ENCODE peak calls at places on chromosomes 11 and 22, in four cellular contexts. O is MM.1S, V is heart right ventricle, K is thoracic aorta. R is an unnamed sample. For H3K36me3, the result is how much of the 10 kb centered on the place peaks cover.

GRCh38 chr22:29476116-29476515 is 3.9 kb upstream of the NEFH start:
- DNase-seq in O (no peak), V (no peak), K (no peak), R (no peak)

GRCh38 chr11:7573193-7573557 is 59.4 kb downstream of the PPFIBP2 start:
- DNase-seq in O (no peak), V (no peak), K (no peak), R (no peak)

GRCh38 chr22:23062616-23063538 is 7.4 kb upstream of the GNAZ start:
- DNase-seq in O (no peak), V (peak), K (no peak), R (no peak)

GRCh38 chr11:43941257-43941879 is 1.1 kb upstream of the C11orf96 start:
- DNase-seq in O (no peak), V (no peak), K (no peak), R (no peak)

GRCh38 chr11:116840224-116840745 is 2.9 kb upstream of the APOA1 start:
- DNase-seq in O (no peak), V (no peak), K (no peak), R (no peak)

GRCh38 chr11:10764412-10764811 is 13.4 kb downstream of the CTR9 start:
- DNase-seq in O (no peak), V (no peak), K (no peak), R (no peak)

GRCh38 chr11:59030037-59030436 is 56.1 kb upstream of the GLYATL1B start:
- DNase-seq in O (no peak), V (no peak), K (no peak), R (no peak)

GRCh38 chr11:100918551-100919500 is 210.8 kb downstream of the PGR start:
- DNase-seq in O (no peak), V (no peak), K (no peak), R (no peak)

GRCh38 chr11:4459470-4459869 is 10.4 kb downstream of the OR52K2 start:
- DNase-seq in O (no peak), V (no peak), K (no peak), R (no peak)

GRCh38 chr11:33375236-33375635 is 118.1 kb downstream of the HIPK3 start:
- DNase-seq in O (no peak), V (no peak), K (no peak), R (no peak)

GRCh38 chr11:9005087-9005486 is 1.3 kb upstream of the NRIP3 start:
- DNase-seq in O (no peak), V (no peak), K (no peak), R (no peak)

GRCh38 chr11:34492806-34493414 is 20.7 kb downstream of the ELF5 start:
- DNase-seq in O (peak), V (no peak), K (no peak), R (no peak)

GRCh38 chr11:70422692-70423522 is 24.6 kb downstream of the CTTN start:
- DNase-seq in O (no peak), V (no peak), K (no peak), R (no peak)

GRCh38 chr11:72491001-72491400 is 56.7 kb upstream of the CLPB start:
- DNase-seq in O (no peak), V (no peak), K (no peak), R (no peak)

GRCh38 chr11:93072236-93072635 is 102.8 kb downstream of the MTNR1B start:
- DNase-seq in O (no peak), V (no peak), K (no peak), R (no peak)

GRCh38 chr11:125333354-125334077 is 162.5 kb downstream of the FEZ1 start:
- DNase-seq in O (no peak), V (no peak), K (no peak), R (no peak)

GRCh38 chr11:36492724-36493304 is 17.3 kb downstream of the TRAF6 start:
- DNase-seq in O (peak), V (no peak), K (no peak), R (no peak)

GRCh38 chr11:63547076-63547475 is 10.5 kb downstream of the PLAAT4 start:
- DNase-seq in O (no peak), V (no peak), K (no peak), R (no peak)

GRCh38 chr22:33063611-33064010 is 5.4 kb upstream of the SYN3 start:
- DNase-seq in O (no peak), V (no peak), K (no peak), R (no peak)

GRCh38 chr11:66727282-66727882 is 1.6 kb downstream of the SPTBN2 start:
- DNase-seq in O (peak), V (no peak), K (no peak), R (peak)

GRCh38 chr11:115060840-115061239 is 382.5 kb downstream of the NXPE2 start:
- DNase-seq in O (no peak), V (no peak), K (no peak), R (no peak)

GRCh38 chr11:127003260-127003981 is 2.9 kb upstream of the KIRREL3 start:
- DNase-seq in O (peak), V (no peak), K (no peak), R (peak)

GRCh38 chr11:64710418-64711137 is 12.4 kb downstream of the NRXN2 start:
- DNase-seq in O (no peak), V (no peak), K (no peak), R (no peak)

GRCh38 chr11:67494371-67495233 is 10.6 kb downstream of the PITPNM1 start:
- DNase-seq in O (no peak), V (no peak), K (no peak), R (no peak)

GRCh38 chr11:129785383-129786111 is 30.1 kb upstream of the TMEM45B start:
- DNase-seq in O (no peak), V (no peak), K (no peak), R (no peak)

GRCh38 chr11:74650498-74650897 is 58.1 kb downstream of the POLD3 start:
- DNase-seq in O (no peak), V (no peak), K (no peak), R (no peak)

GRCh38 chr11:66289548-66290331 is 797 bp upstream of the YIF1A start:
- DNase-seq in O (peak), V (peak), K (no peak), R (no peak)

GRCh38 chr11:124934862-124935547 is 842 bp downstream of the HEPACAM start:
- DNase-seq in O (no peak), V (no peak), K (no peak), R (no peak)

GRCh38 chr11:125348704-125349635 is 147.1 kb downstream of the FEZ1 start:
- DNase-seq in O (peak), V (peak), K (no peak), R (no peak)

GRCh38 chr11:6755303-6755952 is 16.3 kb downstream of the OR2AG2 start:
- DNase-seq in O (peak), V (no peak), K (no peak), R (no peak)

GRCh38 chr11:36500315-36500721 is 9.8 kb downstream of the TRAF6 start:
- DNase-seq in O (peak), V (no peak), K (peak), R (peak)

GRCh38 chr11:19083166-19083565 is 22.6 kb upstream of the MRGPRX2 start:
- DNase-seq in O (no peak), V (no peak), K (no peak), R (no peak)

GRCh38 chr22:40055143-40055926 is 60.6 kb downstream of the FAM83F start:
- DNase-seq in O (peak), V (no peak), K (no peak), R (peak)

GRCh38 chr22:37806409-37807338 is 1.1 kb upstream of the GCAT start:
- DNase-seq in O (no peak), V (no peak), K (no peak), R (no peak)

DNA sequence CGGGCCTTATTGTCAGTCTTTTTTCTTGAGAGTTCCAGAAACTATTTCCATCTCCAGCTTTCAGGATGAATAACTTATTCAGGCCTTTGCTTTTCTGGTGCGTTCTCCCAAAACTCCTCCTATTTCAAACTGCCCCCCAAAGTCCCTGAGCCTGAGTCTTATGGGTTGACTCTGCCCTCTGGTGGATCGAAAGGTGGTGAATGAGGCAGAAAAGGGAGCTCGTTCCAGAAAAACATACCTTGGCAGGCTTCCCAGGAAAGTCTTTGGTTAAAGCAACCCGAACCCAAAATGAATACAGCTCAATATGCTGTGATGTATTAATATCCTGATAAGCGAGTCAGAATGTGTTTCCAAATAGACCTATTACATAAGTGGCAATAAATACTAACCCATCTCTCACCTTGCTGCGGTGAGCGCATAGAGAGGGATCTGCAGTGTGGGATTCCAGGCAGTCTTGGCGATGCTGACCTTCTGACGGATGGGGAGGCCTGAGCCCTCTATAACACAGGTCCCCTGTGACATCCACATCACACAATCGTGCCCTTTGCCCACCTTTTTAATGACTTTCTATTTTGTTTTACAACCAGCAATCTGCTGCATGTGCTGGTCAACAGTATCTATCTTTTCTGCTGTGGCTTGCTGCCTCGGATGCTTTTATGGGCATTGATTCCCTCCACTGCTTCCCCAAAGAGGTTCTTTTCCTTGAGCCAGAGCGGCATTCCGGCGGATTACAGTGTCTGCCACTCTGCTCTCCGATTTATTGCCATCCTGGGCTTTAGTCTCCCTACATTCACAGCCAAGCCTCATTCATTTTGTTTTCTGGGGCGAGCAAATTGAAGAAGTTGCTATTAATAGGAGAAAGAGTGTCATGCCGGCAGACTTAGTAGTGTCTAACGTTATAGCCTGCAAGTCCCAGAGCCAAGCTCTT is 756.8 kb downstream of the NTM start:
- DNase-seq in O (peak), V (no peak), K (no peak), R (no peak)
- TF ChIP-seq CTCF in O (peak), V (peak), K (peak), R (peak)

GRCh38 chr11:85988780-85989179 is 80.1 kb downstream of the PICALM start:
- DNase-seq in O (no peak), V (no peak), K (no peak), R (no peak)

GRCh38 chr11:85991514-85991913 is 77.4 kb downstream of the PICALM start:
- DNase-seq in O (no peak), V (no peak), K (no peak), R (no peak)
- H3K36me3 ChIP-seq in O (under half), V (under half), K (under half), R (under half)

GRCh38 chr11:133947298-133947905 is 9.4 kb downstream of the IGSF9B start:
- DNase-seq in O (no peak), V (peak), K (no peak), R (peak)
- TF ChIP-seq CTCF in O (no peak), V (peak), K (peak), R (peak)

GRCh38 chr22:31695423-31695822 is 33.4 kb upstream of the PISD start:
- DNase-seq in O (no peak), V (no peak), K (no peak), R (no peak)
- H3K36me3 ChIP-seq in O (under half), V (under half), K (under half), R (under half)

GRCh38 chr11:112289588-112290461 is 29.2 kb upstream of the PLET1 start:
- DNase-seq in O (peak), V (peak), K (peak), R (peak)

GRCh38 chr11:112291191-112291590 is 30.5 kb upstream of the PLET1 start:
- DNase-seq in O (no peak), V (no peak), K (no peak), R (no peak)

GRCh38 chr11:112290462-112290894 is 29.8 kb upstream of the PLET1 start:
- DNase-seq in O (no peak), V (no peak), K (no peak), R (no peak)

GRCh38 chr11:112285918-112286317 is 25.3 kb upstream of the PLET1 start:
- DNase-seq in O (no peak), V (no peak), K (no peak), R (no peak)

GRCh38 chr11:112288021-112288420 is 27.4 kb upstream of the PLET1 start:
- DNase-seq in O (no peak), V (no peak), K (no peak), R (no peak)
- TF ChIP-seq CTCF in O (no peak), V (no peak), K (no peak), R (no peak)

DNA sequence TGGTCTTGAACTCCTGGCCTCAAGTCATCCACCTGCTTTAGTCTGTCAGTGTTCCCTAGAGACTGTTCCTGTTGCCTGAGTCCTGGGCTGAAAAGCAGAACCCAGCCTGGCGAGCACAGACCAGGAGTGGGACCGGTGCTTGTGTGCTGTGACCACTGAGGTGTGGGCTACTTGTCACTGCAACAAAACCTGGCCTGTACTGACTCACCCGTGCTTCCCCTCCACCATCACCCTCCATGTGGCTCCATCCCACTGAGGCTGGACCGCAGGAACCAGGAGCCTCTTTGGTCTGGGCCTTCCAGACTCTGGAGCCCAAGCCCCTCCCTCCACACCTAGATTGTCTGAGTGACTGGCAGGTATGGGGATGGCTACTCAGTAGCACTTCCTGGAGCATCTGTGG is 8.6 kb downstream of the MCAT start:
- DNase-seq in O (no peak), V (no peak), K (no peak), R (no peak)
- H3K36me3 ChIP-seq in O (under half), V (under half), K (under half), R (under half)

GRCh38 chr11:69268911-69269310 is 25.0 kb upstream of the MYEOV start:
- DNase-seq in O (peak), V (no peak), K (no peak), R (no peak)

GRCh38 chr11:69272055-69272454 is 21.9 kb upstream of the MYEOV start:
- DNase-seq in O (no peak), V (no peak), K (no peak), R (no peak)

GRCh38 chr11:69269926-69270697 is 23.8 kb upstream of the MYEOV start:
- DNase-seq in O (no peak), V (no peak), K (no peak), R (no peak)

GRCh38 chr11:69269388-69269787 is 24.6 kb upstream of the MYEOV start:
- DNase-seq in O (no peak), V (no peak), K (no peak), R (no peak)

GRCh38 chr11:69270929-69271328 is 23.0 kb upstream of the MYEOV start:
- DNase-seq in O (no peak), V (no peak), K (no peak), R (no peak)
- TF ChIP-seq CTCF in O (no peak), V (no peak), K (no peak), R (no peak)

DNA sequence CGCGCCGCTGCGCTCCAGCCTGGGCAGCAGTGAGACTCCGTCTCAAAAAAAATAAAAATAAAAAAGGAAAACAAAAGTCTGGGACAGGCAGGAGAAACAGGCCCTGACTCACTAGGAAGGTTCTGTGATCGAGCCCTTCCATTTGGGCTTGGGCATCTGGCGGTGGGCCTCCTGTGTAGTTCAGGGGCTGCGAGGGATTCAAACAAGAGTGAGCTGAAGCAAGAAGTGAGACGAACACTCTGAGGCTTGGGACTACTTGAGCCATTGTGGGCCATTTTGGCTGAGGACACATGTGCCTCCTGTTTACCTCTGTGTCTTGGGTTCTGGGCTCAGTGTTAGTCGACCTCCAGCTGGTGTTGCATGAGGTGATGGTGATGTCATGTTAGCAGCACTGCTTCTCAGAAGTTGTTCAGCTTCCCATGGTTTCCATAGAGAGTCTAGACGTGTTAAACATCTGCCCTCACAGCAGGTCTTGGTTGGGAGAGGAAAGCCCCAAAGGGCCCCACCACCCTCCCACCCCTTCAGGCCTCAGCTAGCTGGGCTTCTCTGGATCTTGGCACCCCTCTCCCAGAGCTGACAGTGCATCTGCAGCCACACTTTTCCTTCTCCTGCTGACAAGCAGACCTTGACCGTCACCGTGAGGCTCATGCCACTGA is 57.8 kb downstream of the MED15 start:
- DNase-seq in O (no peak), V (no peak), K (no peak), R (no peak)
- H3K36me3 ChIP-seq in O (under half), V (under half), K (under half), R (under half)

DNA sequence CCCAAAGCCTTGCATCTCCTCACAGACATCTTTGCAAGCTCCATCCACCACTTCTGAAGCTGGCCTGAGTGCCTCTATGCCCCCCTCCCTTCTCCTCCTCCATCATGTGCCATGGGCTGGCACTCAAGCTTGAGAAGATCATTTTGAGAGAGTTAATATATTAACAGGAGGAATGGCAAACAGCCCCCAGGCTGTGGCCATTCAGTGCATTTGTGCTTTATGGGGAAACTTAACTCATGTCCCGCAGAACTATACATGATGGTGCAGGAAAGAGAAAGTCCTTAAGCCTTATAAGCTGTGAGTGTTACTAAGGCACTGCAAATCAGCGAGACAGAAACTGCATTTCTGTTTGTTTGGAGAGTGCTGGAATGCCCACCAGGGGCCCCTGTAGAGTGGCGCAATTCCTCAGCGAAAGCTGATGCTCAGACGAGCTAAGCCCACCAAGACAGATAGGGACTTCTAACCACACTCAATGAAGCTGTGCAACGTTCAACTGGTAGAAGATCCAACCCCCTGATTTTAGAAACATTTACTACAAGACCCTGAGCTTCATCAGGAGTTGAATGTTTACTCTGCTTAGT is 26.8 kb upstream of the PHLDA2 start:
- DNase-seq in O (no peak), V (no peak), K (no peak), R (no peak)
- TF ChIP-seq CTCF in O (no peak), V (no peak), K (no peak), R (no peak)

R was measured in GM06990.